ENCODE peak calls at places on chromosomes 5 and 9, in seven cellular contexts. One of them, this sample, is unnamed.

GRCh38 chr9:137445930-137446431 is 4.8 kb upstream of the ENTPD8 start:
- DNase-seq in AG04450: no peak
- DNase-seq in foreskin fibroblast: no peak
- DNase-seq in CD8-positive, alpha-beta T cell: no peak
- DNase-seq in PC-9: no peak
- DNase-seq in ovary: no peak
- DNase-seq in A549: no peak
- DNase-seq in this sample: no peak

GRCh38 chr5:136279314-136279713 is 86.0 kb downstream of the TRPC7 start:
- DNase-seq in AG04450: no peak
- DNase-seq in foreskin fibroblast: no peak
- DNase-seq in CD8-positive, alpha-beta T cell: no peak
- DNase-seq in PC-9: no peak
- DNase-seq in ovary: no peak
- DNase-seq in A549: no peak
- DNase-seq in this sample: no peak

GRCh38 chr9:72140582-72140981 is 8.7 kb upstream of the GDA start:
- DNase-seq in AG04450: no peak
- DNase-seq in foreskin fibroblast: no peak
- DNase-seq in CD8-positive, alpha-beta T cell: no peak
- DNase-seq in PC-9: peak; percentile 92
- DNase-seq in ovary: no peak
- DNase-seq in A549: peak; percentile 20
- DNase-seq in this sample: no peak

GRCh38 chr9:94922098-94922607 is 195.7 kb downstream of the AOPEP start:
- DNase-seq in AG04450: peak; percentile 95
- DNase-seq in foreskin fibroblast: peak; percentile 91
- DNase-seq in CD8-positive, alpha-beta T cell: no peak
- DNase-seq in PC-9: peak; percentile 99
- DNase-seq in ovary: peak; percentile 48
- DNase-seq in A549: peak; percentile 93
- DNase-seq in this sample: peak; percentile 86

GRCh38 chr9:126914458-126915280 is at the start of gene RALGPS1:
- DNase-seq in AG04450: peak; percentile 91
- DNase-seq in foreskin fibroblast: peak; percentile 97
- DNase-seq in CD8-positive, alpha-beta T cell: peak; percentile 89
- DNase-seq in PC-9: peak; percentile 90
- DNase-seq in ovary: peak; percentile 93
- DNase-seq in A549: peak; percentile 97
- DNase-seq in this sample: peak; percentile 85

GRCh38 chr5:6780802-6781391 is 67.7 kb downstream of the TENT4A start:
- DNase-seq in AG04450: no peak
- DNase-seq in foreskin fibroblast: no peak
- DNase-seq in CD8-positive, alpha-beta T cell: no peak
- DNase-seq in PC-9: no peak
- DNase-seq in ovary: no peak
- DNase-seq in A549: peak; percentile 53
- DNase-seq in this sample: no peak

GRCh38 chr9:17121264-17121663 is 13.6 kb upstream of the CNTLN start:
- DNase-seq in AG04450: no peak
- DNase-seq in foreskin fibroblast: no peak
- DNase-seq in CD8-positive, alpha-beta T cell: no peak
- DNase-seq in PC-9: no peak
- DNase-seq in ovary: no peak
- DNase-seq in A549: no peak
- DNase-seq in this sample: no peak

GRCh38 chr5:88883566-88884434 is 816 bp upstream of the MEF2C start:
- DNase-seq in AG04450: peak; percentile 42
- DNase-seq in foreskin fibroblast: peak; percentile 80
- DNase-seq in CD8-positive, alpha-beta T cell: no peak
- DNase-seq in PC-9: no peak
- DNase-seq in ovary: peak; percentile 70
- DNase-seq in A549: peak; percentile 18
- DNase-seq in this sample: peak; percentile 60

GRCh38 chr5:59828623-59829022 is 64.9 kb downstream of the PDE4D start:
- DNase-seq in AG04450: no peak
- DNase-seq in foreskin fibroblast: no peak
- DNase-seq in CD8-positive, alpha-beta T cell: no peak
- DNase-seq in PC-9: no peak
- DNase-seq in ovary: no peak
- DNase-seq in A549: no peak
- DNase-seq in this sample: no peak

GRCh38 chr9:134055981-134056461 is 11.8 kb downstream of the BRD3 start:
- DNase-seq in AG04450: no peak
- DNase-seq in foreskin fibroblast: peak; percentile 72
- DNase-seq in CD8-positive, alpha-beta T cell: no peak
- DNase-seq in PC-9: peak; percentile 75
- DNase-seq in ovary: peak; percentile 64
- DNase-seq in A549: peak; percentile 45
- DNase-seq in this sample: peak; percentile 27

GRCh38 chr5:160040471-160040835 is 31.5 kb downstream of the TTC1 start:
- DNase-seq in AG04450: no peak
- DNase-seq in foreskin fibroblast: no peak
- DNase-seq in CD8-positive, alpha-beta T cell: no peak
- DNase-seq in PC-9: no peak
- DNase-seq in ovary: no peak
- DNase-seq in A549: no peak
- DNase-seq in this sample: no peak

GRCh38 chr5:162434311-162434710 is 366.7 kb downstream of the GABRG2 start:
- DNase-seq in AG04450: no peak
- DNase-seq in foreskin fibroblast: no peak
- DNase-seq in CD8-positive, alpha-beta T cell: no peak
- DNase-seq in PC-9: no peak
- DNase-seq in ovary: no peak
- DNase-seq in A549: no peak
- DNase-seq in this sample: no peak

GRCh38 chr5:115787426-115787825 is 29.0 kb downstream of the CDO1 start:
- DNase-seq in AG04450: no peak
- DNase-seq in foreskin fibroblast: no peak
- DNase-seq in CD8-positive, alpha-beta T cell: no peak
- DNase-seq in PC-9: no peak
- DNase-seq in ovary: no peak
- DNase-seq in A549: no peak
- DNase-seq in this sample: no peak

GRCh38 chr9:70297141-70297540 is 38.4 kb downstream of the SMC5 start:
- DNase-seq in AG04450: no peak
- DNase-seq in foreskin fibroblast: peak; percentile 4
- DNase-seq in CD8-positive, alpha-beta T cell: no peak
- DNase-seq in PC-9: no peak
- DNase-seq in ovary: no peak
- DNase-seq in A549: no peak
- DNase-seq in this sample: no peak

GRCh38 chr5:174198541-174198940 is 153.0 kb downstream of the NSG2 start:
- DNase-seq in AG04450: no peak
- DNase-seq in foreskin fibroblast: no peak
- DNase-seq in CD8-positive, alpha-beta T cell: no peak
- DNase-seq in PC-9: no peak
- DNase-seq in ovary: no peak
- DNase-seq in A549: no peak
- DNase-seq in this sample: no peak

GRCh38 chr5:132497488-132497997 is 7.0 kb upstream of the IRF1 start:
- DNase-seq in AG04450: peak; percentile 86
- DNase-seq in foreskin fibroblast: peak; percentile 93
- DNase-seq in CD8-positive, alpha-beta T cell: no peak
- DNase-seq in PC-9: peak; percentile 89
- DNase-seq in ovary: peak; percentile 76
- DNase-seq in A549: peak; percentile 82
- DNase-seq in this sample: peak; percentile 65

GRCh38 chr9:88993327-88993726 is 2.1 kb downstream of the S1PR3 start:
- DNase-seq in AG04450: no peak
- DNase-seq in foreskin fibroblast: no peak
- DNase-seq in CD8-positive, alpha-beta T cell: no peak
- DNase-seq in PC-9: no peak
- DNase-seq in ovary: no peak
- DNase-seq in A549: no peak
- DNase-seq in this sample: no peak
- H3K4me3 ChIP-seq in AG04450: peak overlapping the region; percentile 91
- H3K4me3 ChIP-seq in foreskin fibroblast: peak overlapping the region; percentile 100
- H3K4me3 ChIP-seq in CD8-positive, alpha-beta T cell: no peak overlapping the region
- H3K4me3 ChIP-seq in PC-9: no peak overlapping the region
- H3K4me3 ChIP-seq in ovary: no peak overlapping the region
- H3K4me3 ChIP-seq in A549: peak overlapping the region; percentile 84
- H3K4me3 ChIP-seq in this sample: peak overlapping the region; percentile 73

DNA sequence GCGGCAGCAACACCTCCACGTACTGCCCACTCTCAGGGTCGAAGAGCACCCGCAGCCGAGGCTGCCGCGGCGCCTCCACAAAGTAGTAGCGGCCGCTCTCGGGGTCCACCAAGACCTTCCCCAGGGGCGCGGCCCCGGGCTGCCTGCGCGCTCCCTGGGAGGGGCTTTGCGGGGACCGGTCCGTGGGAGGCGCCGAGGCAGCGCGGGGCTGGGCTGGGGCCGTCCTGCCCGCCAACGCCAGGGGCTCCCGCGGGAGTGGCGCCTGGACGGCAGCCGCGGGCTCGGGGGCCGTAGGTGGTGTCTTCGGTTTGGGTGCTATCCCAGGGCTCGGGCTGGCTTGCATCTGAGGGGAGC is 2.6 kb upstream of the MZB1 start:
- DNase-seq in AG04450: no peak
- DNase-seq in foreskin fibroblast: no peak
- DNase-seq in CD8-positive, alpha-beta T cell: no peak
- DNase-seq in PC-9: no peak
- DNase-seq in ovary: no peak
- DNase-seq in A549: peak; percentile 32
- DNase-seq in this sample: no peak
- H3K4me3 ChIP-seq in AG04450: no peak overlapping the region
- H3K4me3 ChIP-seq in foreskin fibroblast: no peak overlapping the region
- H3K4me3 ChIP-seq in CD8-positive, alpha-beta T cell: peak overlapping the region; percentile 84
- H3K4me3 ChIP-seq in PC-9: no peak overlapping the region
- H3K4me3 ChIP-seq in ovary: no peak overlapping the region
- H3K4me3 ChIP-seq in A549: peak overlapping the region; percentile 85
- H3K4me3 ChIP-seq in this sample: no peak overlapping the region

GRCh38 chr9:120642129-120642528 is 62.2 kb upstream of the CDK5RAP2 start:
- DNase-seq in AG04450: no peak
- DNase-seq in foreskin fibroblast: no peak
- DNase-seq in CD8-positive, alpha-beta T cell: no peak
- DNase-seq in PC-9: no peak
- DNase-seq in ovary: no peak
- DNase-seq in A549: no peak
- DNase-seq in this sample: no peak

GRCh38 chr9:120637919-120638318 is 58.0 kb upstream of the CDK5RAP2 start:
- DNase-seq in AG04450: no peak
- DNase-seq in foreskin fibroblast: no peak
- DNase-seq in CD8-positive, alpha-beta T cell: no peak
- DNase-seq in PC-9: no peak
- DNase-seq in ovary: no peak
- DNase-seq in A549: no peak
- DNase-seq in this sample: no peak

GRCh38 chr9:120640380-120640779 is 60.4 kb upstream of the CDK5RAP2 start:
- DNase-seq in AG04450: no peak
- DNase-seq in foreskin fibroblast: no peak
- DNase-seq in CD8-positive, alpha-beta T cell: no peak
- DNase-seq in PC-9: no peak
- DNase-seq in ovary: no peak
- DNase-seq in A549: no peak
- DNase-seq in this sample: no peak

GRCh38 chr9:120646943-120647342 is 67.0 kb upstream of the CDK5RAP2 start:
- DNase-seq in AG04450: no peak
- DNase-seq in foreskin fibroblast: no peak
- DNase-seq in CD8-positive, alpha-beta T cell: no peak
- DNase-seq in PC-9: no peak
- DNase-seq in ovary: no peak
- DNase-seq in A549: no peak
- DNase-seq in this sample: no peak

GRCh38 chr9:120643096-120643495 is 63.1 kb upstream of the CDK5RAP2 start:
- DNase-seq in AG04450: no peak
- DNase-seq in foreskin fibroblast: no peak
- DNase-seq in CD8-positive, alpha-beta T cell: no peak
- DNase-seq in PC-9: no peak
- DNase-seq in ovary: no peak
- DNase-seq in A549: no peak
- DNase-seq in this sample: no peak
- H3K4me3 ChIP-seq in AG04450: no peak overlapping the region
- H3K4me3 ChIP-seq in foreskin fibroblast: no peak overlapping the region
- H3K4me3 ChIP-seq in CD8-positive, alpha-beta T cell: no peak overlapping the region
- H3K4me3 ChIP-seq in PC-9: no peak overlapping the region
- H3K4me3 ChIP-seq in ovary: no peak overlapping the region
- H3K4me3 ChIP-seq in A549: no peak overlapping the region
- H3K4me3 ChIP-seq in this sample: no peak overlapping the region

GRCh38 chr9:135715056-135715595 is 13.1 kb downstream of the KCNT1 start:
- DNase-seq in AG04450: no peak
- DNase-seq in foreskin fibroblast: no peak
- DNase-seq in CD8-positive, alpha-beta T cell: no peak
- DNase-seq in PC-9: no peak
- DNase-seq in ovary: no peak
- DNase-seq in A549: no peak
- DNase-seq in this sample: no peak
- H3K4me3 ChIP-seq in AG04450: no peak overlapping the region
- H3K4me3 ChIP-seq in foreskin fibroblast: no peak overlapping the region
- H3K4me3 ChIP-seq in CD8-positive, alpha-beta T cell: no peak overlapping the region
- H3K4me3 ChIP-seq in PC-9: no peak overlapping the region
- H3K4me3 ChIP-seq in ovary: no peak overlapping the region
- H3K4me3 ChIP-seq in A549: no peak overlapping the region
- H3K4me3 ChIP-seq in this sample: no peak overlapping the region

GRCh38 chr5:76703707-76704106 is 12.2 kb upstream of the F2R start:
- DNase-seq in AG04450: no peak
- DNase-seq in foreskin fibroblast: no peak
- DNase-seq in CD8-positive, alpha-beta T cell: no peak
- DNase-seq in PC-9: no peak
- DNase-seq in ovary: no peak
- DNase-seq in A549: no peak
- DNase-seq in this sample: no peak

GRCh38 chr5:76696254-76696653 is 19.7 kb upstream of the F2R start:
- DNase-seq in AG04450: no peak
- DNase-seq in foreskin fibroblast: no peak
- DNase-seq in CD8-positive, alpha-beta T cell: no peak
- DNase-seq in PC-9: no peak
- DNase-seq in ovary: no peak
- DNase-seq in A549: no peak
- DNase-seq in this sample: no peak

GRCh38 chr5:76704131-76704663 is 11.7 kb upstream of the F2R start:
- DNase-seq in AG04450: no peak
- DNase-seq in foreskin fibroblast: no peak
- DNase-seq in CD8-positive, alpha-beta T cell: no peak
- DNase-seq in PC-9: peak; percentile 51
- DNase-seq in ovary: no peak
- DNase-seq in A549: no peak
- DNase-seq in this sample: no peak

GRCh38 chr5:76701298-76701697 is 14.6 kb upstream of the F2R start:
- DNase-seq in AG04450: peak; percentile 24
- DNase-seq in foreskin fibroblast: peak; percentile 84
- DNase-seq in CD8-positive, alpha-beta T cell: no peak
- DNase-seq in PC-9: peak; percentile 82
- DNase-seq in ovary: no peak
- DNase-seq in A549: peak; percentile 71
- DNase-seq in this sample: peak; percentile 93

GRCh38 chr5:76700571-76700970 is 15.4 kb upstream of the F2R start:
- DNase-seq in AG04450: no peak
- DNase-seq in foreskin fibroblast: no peak
- DNase-seq in CD8-positive, alpha-beta T cell: no peak
- DNase-seq in PC-9: no peak
- DNase-seq in ovary: no peak
- DNase-seq in A549: no peak
- DNase-seq in this sample: no peak
- H3K4me3 ChIP-seq in AG04450: no peak overlapping the region
- H3K4me3 ChIP-seq in foreskin fibroblast: no peak overlapping the region
- H3K4me3 ChIP-seq in CD8-positive, alpha-beta T cell: no peak overlapping the region
- H3K4me3 ChIP-seq in PC-9: no peak overlapping the region
- H3K4me3 ChIP-seq in ovary: no peak overlapping the region
- H3K4me3 ChIP-seq in A549: no peak overlapping the region
- H3K4me3 ChIP-seq in this sample: no peak overlapping the region